ENCODE peak calls at places on chromosomes 11 and 22, in seven cellular contexts. One of them, this sample, is unnamed.

GRCh38 chr11:95228081-95228859 is 2.7 kb downstream of the SESN3 start:
- DNase-seq in GM10248: no peak
- DNase-seq in NB4: peak
- DNase-seq in HL-60: no peak
- DNase-seq in cardiac muscle cell: peak
- DNase-seq in GM20000: no peak
- DNase-seq in CD8-positive, alpha-beta T cell: no peak
- DNase-seq in this sample: no peak

GRCh38 chr22:49763138-49763537 is 64.5 kb downstream of the BRD1 start:
- DNase-seq in HL-60: no peak
- DNase-seq in NB4: no peak
- DNase-seq in GM20000: no peak
- DNase-seq in cardiac muscle cell: no peak
- DNase-seq in CD8-positive, alpha-beta T cell: no peak
- DNase-seq in GM10248: no peak
- DNase-seq in this sample: no peak

GRCh38 chr11:63670738-63671321 is 346 bp downstream of the ATL3 start:
- DNase-seq in GM20000: peak
- DNase-seq in cardiac muscle cell: peak
- DNase-seq in NB4: peak
- DNase-seq in CD8-positive, alpha-beta T cell: no peak
- DNase-seq in GM10248: peak
- DNase-seq in HL-60: peak
- DNase-seq in this sample: peak

GRCh38 chr22:38782402-38783094 is 11.4 kb downstream of the DNAL4 start:
- DNase-seq in cardiac muscle cell: peak
- DNase-seq in GM10248: peak
- DNase-seq in CD8-positive, alpha-beta T cell: no peak
- DNase-seq in GM20000: no peak
- DNase-seq in NB4: peak
- DNase-seq in HL-60: peak
- DNase-seq in this sample: peak

GRCh38 chr22:26893034-26893710 is 235.8 kb downstream of the MIAT start:
- DNase-seq in cardiac muscle cell: no peak
- DNase-seq in HL-60: no peak
- DNase-seq in CD8-positive, alpha-beta T cell: no peak
- DNase-seq in GM20000: no peak
- DNase-seq in NB4: no peak
- DNase-seq in GM10248: no peak
- DNase-seq in this sample: no peak

GRCh38 chr11:30206249-30206996 is 24.4 kb upstream of the FSHB start:
- DNase-seq in GM10248: peak
- DNase-seq in GM20000: peak
- DNase-seq in cardiac muscle cell: no peak
- DNase-seq in CD8-positive, alpha-beta T cell: no peak
- DNase-seq in NB4: no peak
- DNase-seq in HL-60: no peak
- DNase-seq in this sample: peak

GRCh38 chr22:46104170-46104880 is 46.0 kb upstream of the PPARA start:
- DNase-seq in cardiac muscle cell: no peak
- DNase-seq in HL-60: no peak
- DNase-seq in GM20000: no peak
- DNase-seq in NB4: no peak
- DNase-seq in CD8-positive, alpha-beta T cell: no peak
- DNase-seq in GM10248: no peak
- DNase-seq in this sample: no peak

GRCh38 chr11:72353861-72354260 is 80.5 kb downstream of the CLPB start:
- DNase-seq in CD8-positive, alpha-beta T cell: no peak
- DNase-seq in GM10248: no peak
- DNase-seq in NB4: peak
- DNase-seq in HL-60: no peak
- DNase-seq in cardiac muscle cell: peak
- DNase-seq in GM20000: no peak
- DNase-seq in this sample: no peak

GRCh38 chr11:7165911-7166310 is 77.1 kb downstream of the RBMXL2 start:
- DNase-seq in GM20000: no peak
- DNase-seq in NB4: no peak
- DNase-seq in GM10248: no peak
- DNase-seq in HL-60: no peak
- DNase-seq in cardiac muscle cell: peak
- DNase-seq in CD8-positive, alpha-beta T cell: no peak
- DNase-seq in this sample: no peak

GRCh38 chr11:27241316-27242122 is 121.5 kb downstream of the CCDC34 start:
- DNase-seq in cardiac muscle cell: peak
- DNase-seq in NB4: no peak
- DNase-seq in GM10248: no peak
- DNase-seq in CD8-positive, alpha-beta T cell: no peak
- DNase-seq in HL-60: no peak
- DNase-seq in GM20000: no peak
- DNase-seq in this sample: no peak

GRCh38 chr11:92087916-92088537 is 136.6 kb upstream of the FAT3 start:
- DNase-seq in NB4: no peak
- DNase-seq in cardiac muscle cell: no peak
- DNase-seq in GM10248: no peak
- DNase-seq in HL-60: no peak
- DNase-seq in GM20000: no peak
- DNase-seq in CD8-positive, alpha-beta T cell: no peak
- DNase-seq in this sample: no peak

GRCh38 chr22:19806213-19807160 is 45.9 kb downstream of the TBX1 start:
- DNase-seq in cardiac muscle cell: no peak
- DNase-seq in HL-60: no peak
- DNase-seq in NB4: no peak
- DNase-seq in GM20000: no peak
- DNase-seq in CD8-positive, alpha-beta T cell: no peak
- DNase-seq in GM10248: no peak
- DNase-seq in this sample: no peak

GRCh38 chr11:90288207-90288821 is 65.5 kb upstream of the CHORDC1 start:
- DNase-seq in NB4: peak
- DNase-seq in GM10248: peak
- DNase-seq in GM20000: peak
- DNase-seq in cardiac muscle cell: peak
- DNase-seq in CD8-positive, alpha-beta T cell: no peak
- DNase-seq in HL-60: no peak
- DNase-seq in this sample: peak

GRCh38 chr11:64358536-64358906 is 441 bp upstream of the RPS6KA4 start:
- DNase-seq in GM10248: no peak
- DNase-seq in CD8-positive, alpha-beta T cell: no peak
- DNase-seq in HL-60: no peak
- DNase-seq in GM20000: no peak
- DNase-seq in NB4: no peak
- DNase-seq in cardiac muscle cell: no peak
- DNase-seq in this sample: peak

GRCh38 chr11:120117991-120118390 is 19.9 kb downstream of the TRIM29 start:
- DNase-seq in NB4: no peak
- DNase-seq in GM10248: no peak
- DNase-seq in cardiac muscle cell: no peak
- DNase-seq in GM20000: no peak
- DNase-seq in HL-60: no peak
- DNase-seq in CD8-positive, alpha-beta T cell: no peak
- DNase-seq in this sample: no peak

GRCh38 chr11:26675233-26675928 is 46.5 kb downstream of the SLC5A12 start:
- DNase-seq in cardiac muscle cell: no peak
- DNase-seq in NB4: no peak
- DNase-seq in HL-60: no peak
- DNase-seq in CD8-positive, alpha-beta T cell: no peak
- DNase-seq in GM10248: no peak
- DNase-seq in GM20000: no peak
- DNase-seq in this sample: no peak

GRCh38 chr11:71949034-71949433 is 20.2 kb downstream of the RNF121 start:
- DNase-seq in GM20000: no peak
- DNase-seq in HL-60: no peak
- DNase-seq in GM10248: no peak
- DNase-seq in CD8-positive, alpha-beta T cell: no peak
- DNase-seq in NB4: no peak
- DNase-seq in cardiac muscle cell: no peak
- DNase-seq in this sample: no peak

GRCh38 chr11:126834149-126834548 is 166.4 kb downstream of the KIRREL3 start:
- DNase-seq in cardiac muscle cell: peak
- DNase-seq in NB4: no peak
- DNase-seq in HL-60: no peak
- DNase-seq in GM10248: no peak
- DNase-seq in CD8-positive, alpha-beta T cell: no peak
- DNase-seq in GM20000: no peak
- DNase-seq in this sample: no peak

GRCh38 chr11:115580927-115581680 is 76.9 kb upstream of the CADM1 start:
- DNase-seq in GM20000: no peak
- DNase-seq in HL-60: no peak
- DNase-seq in GM10248: no peak
- DNase-seq in cardiac muscle cell: no peak
- DNase-seq in NB4: peak
- DNase-seq in CD8-positive, alpha-beta T cell: no peak
- DNase-seq in this sample: no peak

GRCh38 chr22:26718905-26719304 is 61.5 kb downstream of the MIAT start:
- DNase-seq in NB4: no peak
- DNase-seq in HL-60: no peak
- DNase-seq in cardiac muscle cell: peak
- DNase-seq in GM20000: no peak
- DNase-seq in GM10248: no peak
- DNase-seq in CD8-positive, alpha-beta T cell: no peak
- DNase-seq in this sample: no peak

GRCh38 chr22:20069331-20070042 is 10.6 kb upstream of the DGCR8 start:
- DNase-seq in NB4: no peak
- DNase-seq in cardiac muscle cell: no peak
- DNase-seq in HL-60: no peak
- DNase-seq in CD8-positive, alpha-beta T cell: no peak
- DNase-seq in GM10248: no peak
- DNase-seq in GM20000: no peak
- DNase-seq in this sample: no peak

GRCh38 chr11:61587951-61588695 is 7.2 kb upstream of the SYT7 start:
- DNase-seq in CD8-positive, alpha-beta T cell: peak
- DNase-seq in cardiac muscle cell: no peak
- DNase-seq in GM20000: peak
- DNase-seq in HL-60: peak
- DNase-seq in GM10248: peak
- DNase-seq in NB4: peak
- DNase-seq in this sample: peak
- TF ChIP-seq CTCF in CD8-positive, alpha-beta T cell: no peak
- TF ChIP-seq CTCF in cardiac muscle cell: peak
- TF ChIP-seq CTCF in GM20000: no peak
- TF ChIP-seq CTCF in HL-60: no peak
- TF ChIP-seq CTCF in GM10248: no peak
- TF ChIP-seq CTCF in NB4: no peak
- TF ChIP-seq CTCF in this sample: no peak

GRCh38 chr22:36337365-36338130 is 50.2 kb downstream of the MYH9 start:
- DNase-seq in cardiac muscle cell: no peak
- DNase-seq in HL-60: peak
- DNase-seq in CD8-positive, alpha-beta T cell: no peak
- DNase-seq in GM20000: no peak
- DNase-seq in NB4: peak
- DNase-seq in GM10248: no peak
- DNase-seq in this sample: no peak

GRCh38 chr22:36341640-36342041 is 46.1 kb downstream of the MYH9 start:
- DNase-seq in NB4: no peak
- DNase-seq in GM10248: no peak
- DNase-seq in HL-60: no peak
- DNase-seq in CD8-positive, alpha-beta T cell: peak
- DNase-seq in GM20000: no peak
- DNase-seq in cardiac muscle cell: no peak
- DNase-seq in this sample: no peak

GRCh38 chr22:36339171-36340065 is 48.3 kb downstream of the MYH9 start:
- DNase-seq in CD8-positive, alpha-beta T cell: peak
- DNase-seq in GM20000: no peak
- DNase-seq in cardiac muscle cell: peak
- DNase-seq in GM10248: no peak
- DNase-seq in HL-60: no peak
- DNase-seq in NB4: no peak
- DNase-seq in this sample: no peak

GRCh38 chr22:36343070-36343719 is 44.6 kb downstream of the MYH9 start:
- DNase-seq in CD8-positive, alpha-beta T cell: no peak
- DNase-seq in cardiac muscle cell: no peak
- DNase-seq in NB4: no peak
- DNase-seq in GM20000: no peak
- DNase-seq in HL-60: no peak
- DNase-seq in GM10248: no peak
- DNase-seq in this sample: no peak

DNA sequence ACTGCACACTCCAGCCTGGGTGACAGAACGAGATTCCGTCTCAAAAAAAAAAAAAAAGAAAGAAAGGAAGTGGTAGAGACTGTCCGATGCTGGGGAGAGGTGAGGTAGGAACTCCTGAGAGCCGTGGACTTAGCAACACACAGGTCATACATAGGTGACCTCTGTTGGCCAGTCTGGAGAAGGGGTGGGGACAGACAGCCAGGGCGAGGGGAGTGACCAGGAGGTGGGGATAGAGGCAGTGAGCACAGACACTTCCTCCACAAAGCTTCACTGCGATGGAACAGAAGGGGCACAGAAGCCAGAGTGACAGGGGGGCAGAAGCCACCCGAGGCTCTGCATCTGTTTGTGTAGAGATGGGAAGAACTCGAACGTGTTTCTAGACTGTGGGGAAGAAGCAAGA is 47.1 kb downstream of the MYH9 start:
- DNase-seq in GM10248: no peak
- DNase-seq in NB4: no peak
- DNase-seq in CD8-positive, alpha-beta T cell: peak
- DNase-seq in HL-60: no peak
- DNase-seq in GM20000: no peak
- DNase-seq in cardiac muscle cell: no peak
- DNase-seq in this sample: no peak
- TF ChIP-seq CTCF in GM10248: no peak
- TF ChIP-seq CTCF in NB4: no peak
- TF ChIP-seq CTCF in CD8-positive, alpha-beta T cell: no peak
- TF ChIP-seq CTCF in HL-60: no peak
- TF ChIP-seq CTCF in GM20000: no peak
- TF ChIP-seq CTCF in cardiac muscle cell: no peak
- TF ChIP-seq CTCF in this sample: no peak

GRCh38 chr11:73989156-73989555 is 6.5 kb upstream of the UCP2 start:
- DNase-seq in CD8-positive, alpha-beta T cell: no peak
- DNase-seq in NB4: no peak
- DNase-seq in HL-60: no peak
- DNase-seq in GM20000: no peak
- DNase-seq in GM10248: no peak
- DNase-seq in cardiac muscle cell: peak
- DNase-seq in this sample: no peak
- TF ChIP-seq CTCF in CD8-positive, alpha-beta T cell: no peak
- TF ChIP-seq CTCF in NB4: no peak
- TF ChIP-seq CTCF in HL-60: no peak
- TF ChIP-seq CTCF in GM20000: no peak
- TF ChIP-seq CTCF in GM10248: peak
- TF ChIP-seq CTCF in cardiac muscle cell: peak
- TF ChIP-seq CTCF in this sample: no peak

GRCh38 chr11:117807482-117808272 is 10.7 kb upstream of the DSCAML1 start:
- DNase-seq in cardiac muscle cell: peak
- DNase-seq in GM20000: peak
- DNase-seq in CD8-positive, alpha-beta T cell: peak
- DNase-seq in HL-60: peak
- DNase-seq in GM10248: peak
- DNase-seq in NB4: peak
- DNase-seq in this sample: peak

GRCh38 chr11:117808768-117809167 is 11.8 kb upstream of the DSCAML1 start:
- DNase-seq in cardiac muscle cell: no peak
- DNase-seq in GM10248: no peak
- DNase-seq in CD8-positive, alpha-beta T cell: no peak
- DNase-seq in GM20000: no peak
- DNase-seq in NB4: no peak
- DNase-seq in HL-60: no peak
- DNase-seq in this sample: no peak

GRCh38 chr11:117806906-117807305 is 9.9 kb upstream of the DSCAML1 start:
- DNase-seq in NB4: peak
- DNase-seq in CD8-positive, alpha-beta T cell: no peak
- DNase-seq in GM20000: no peak
- DNase-seq in GM10248: no peak
- DNase-seq in HL-60: no peak
- DNase-seq in cardiac muscle cell: no peak
- DNase-seq in this sample: no peak

GRCh38 chr11:117805048-117805447 is 8.0 kb upstream of the DSCAML1 start:
- DNase-seq in cardiac muscle cell: no peak
- DNase-seq in NB4: peak
- DNase-seq in CD8-positive, alpha-beta T cell: no peak
- DNase-seq in HL-60: no peak
- DNase-seq in GM10248: no peak
- DNase-seq in GM20000: no peak
- DNase-seq in this sample: no peak

GRCh38 chr11:117809236-117810055 is 12.4 kb upstream of the DSCAML1 start:
- DNase-seq in CD8-positive, alpha-beta T cell: no peak
- DNase-seq in HL-60: peak
- DNase-seq in GM20000: peak
- DNase-seq in GM10248: peak
- DNase-seq in cardiac muscle cell: peak
- DNase-seq in NB4: peak
- DNase-seq in this sample: peak
- TF ChIP-seq CTCF in CD8-positive, alpha-beta T cell: no peak
- TF ChIP-seq CTCF in HL-60: peak
- TF ChIP-seq CTCF in GM20000: peak
- TF ChIP-seq CTCF in GM10248: peak
- TF ChIP-seq CTCF in cardiac muscle cell: peak
- TF ChIP-seq CTCF in NB4: peak
- TF ChIP-seq CTCF in this sample: peak

This sample was measured in GM13976.